ENCODE peak calls at places on chromosomes 13 and 19, in ten cellular contexts. L is NB4, K is transverse colon, G is heart left ventricle, S is stomach, Q is tibial nerve, P is esophagus squamous epithelium, R is ovary, C is A549, J is upper lobe of left lung. B is an unnamed sample.

GRCh38 chr19:18450934-18451836 is 13.3 kb upstream of the ISYNA1 start:
- DNase-seq in L (peak), K (peak), G (peak), S (peak), Q (peak), P (no peak), R (peak), C (peak), J (peak), B (peak)

GRCh38 chr13:31433201-31433600 is 233.4 kb downstream of the B3GLCT start:
- DNase-seq in L (no peak), K (no peak), G (no peak), S (no peak), Q (no peak), P (no peak), R (no peak), C (no peak), J (no peak), B (no peak)

GRCh38 chr19:13764821-13765394 is 586 bp downstream of the MRI1 start:
- DNase-seq in L (peak), K (peak), G (no peak), S (peak), Q (no peak), P (no peak), R (no peak), C (no peak), J (peak), B (peak)

GRCh38 chr13:50080856-50081105 is 65.5 kb downstream of the KCNRG start:
- DNase-seq in L (no peak), K (no peak), G (no peak), S (no peak), Q (no peak), P (no peak), R (no peak), C (no peak), J (no peak), B (no peak)

GRCh38 chr13:113539176-113539575 is 45.4 kb upstream of the TFDP1 start:
- DNase-seq in L (no peak), K (no peak), G (no peak), S (no peak), Q (no peak), P (no peak), R (no peak), C (no peak), J (no peak), B (peak)

GRCh38 chr13:113947321-113948033 is 26.4 kb downstream of the C13orf46 start:
- DNase-seq in L (no peak), K (peak), G (peak), S (peak), Q (peak), P (no peak), R (peak), C (peak), J (no peak), B (peak)

GRCh38 chr13:101516262-101516661 is 63.8 kb downstream of the ITGBL1 start:
- DNase-seq in L (no peak), K (no peak), G (no peak), S (no peak), Q (no peak), P (no peak), R (no peak), C (no peak), J (no peak), B (no peak)

GRCh38 chr19:29841209-29841558 is 29.4 kb downstream of the CCNE1 start:
- DNase-seq in L (no peak), K (no peak), G (no peak), S (no peak), Q (no peak), P (no peak), R (no peak), C (peak), J (no peak), B (no peak)

GRCh38 chr19:11390933-11391680 is 7.0 kb upstream of the EPOR start:
- DNase-seq in L (no peak), K (no peak), G (no peak), S (no peak), Q (no peak), P (no peak), R (no peak), C (peak), J (no peak), B (no peak)

GRCh38 chr13:98648141-98648540 is 71.2 kb upstream of the STK24 start:
- DNase-seq in L (no peak), K (peak), G (no peak), S (no peak), Q (no peak), P (no peak), R (no peak), C (no peak), J (no peak), B (no peak)

GRCh38 chr19:45125360-45125759 is 32.4 kb downstream of the PPP1R37 start:
- DNase-seq in L (no peak), K (no peak), G (no peak), S (no peak), Q (no peak), P (no peak), R (no peak), C (no peak), J (no peak), B (no peak)

GRCh38 chr13:31722684-31723083 is 16.6 kb upstream of the RXFP2 start:
- DNase-seq in L (no peak), K (no peak), G (no peak), S (no peak), Q (no peak), P (no peak), R (no peak), C (no peak), J (no peak), B (no peak)

GRCh38 chr19:16324384-16325160 is at the start of gene KLF2:
- DNase-seq in L (peak), K (peak), G (peak), S (peak), Q (peak), P (peak), R (peak), C (peak), J (peak), B (peak)

GRCh38 chr13:64314286-64314685 is 2898.6 kb upstream of the PCDH20 start:
- DNase-seq in L (no peak), K (no peak), G (no peak), S (no peak), Q (no peak), P (no peak), R (no peak), C (no peak), J (no peak), B (no peak)

GRCh38 chr13:29369060-29369743 is 226.3 kb downstream of the SLC7A1 start:
- DNase-seq in L (peak), K (no peak), G (no peak), S (no peak), Q (no peak), P (no peak), R (no peak), C (peak), J (no peak), B (no peak)
- TF ChIP-seq CTCF in L (peak), K (no peak), G (peak), S (peak), Q (no peak), P (peak), R (no peak), C (peak), J (peak), B (peak)

GRCh38 chr19:4278926-4279529 is at the start of gene SHD:
- DNase-seq in L (no peak), K (no peak), G (no peak), S (no peak), Q (no peak), P (no peak), R (no peak), C (no peak), J (no peak), B (no peak)
- H3K4me3 ChIP-seq in L (no peak), K (peak), G (peak), S (peak), Q (peak), P (peak), R (peak), C (peak), J (no peak), B (peak)

GRCh38 chr19:2785244-2786000 is at the start of gene THOP1:
- DNase-seq in L (peak), K (peak), G (peak), S (peak), Q (peak), P (peak), R (peak), C (peak), J (peak), B (peak)
- TF ChIP-seq POLR2A in L (peak), K (peak), G (peak), S (no peak), Q (peak), P (no peak), R (peak), C (peak), J (no peak), B (peak)

GRCh38 chr19:43781630-43782310 is 997 bp upstream of the KCNN4 start:
- DNase-seq in L (no peak), K (no peak), G (no peak), S (no peak), Q (no peak), P (no peak), R (no peak), C (no peak), J (no peak), B (no peak)

GRCh38 chr19:43779147-43779819 is 1.5 kb downstream of the KCNN4 start:
- DNase-seq in L (peak), K (peak), G (peak), S (peak), Q (no peak), P (no peak), R (no peak), C (no peak), J (peak), B (peak)

GRCh38 chr19:43778651-43779050 is 2.1 kb downstream of the KCNN4 start:
- DNase-seq in L (no peak), K (no peak), G (no peak), S (no peak), Q (no peak), P (no peak), R (no peak), C (no peak), J (no peak), B (no peak)

GRCh38 chr19:43780706-43781525 is at the start of gene KCNN4:
- DNase-seq in L (peak), K (peak), G (no peak), S (peak), Q (no peak), P (peak), R (no peak), C (peak), J (no peak), B (peak)

GRCh38 chr19:43779820-43780219 is 953 bp downstream of the KCNN4 start:
- DNase-seq in L (peak), K (no peak), G (no peak), S (no peak), Q (no peak), P (no peak), R (no peak), C (peak), J (no peak), B (no peak)
- TF ChIP-seq CTCF in L (peak), K (peak), G (no peak), S (peak), Q (no peak), P (peak), R (no peak), C (peak), J (no peak), B (peak)

DNA sequence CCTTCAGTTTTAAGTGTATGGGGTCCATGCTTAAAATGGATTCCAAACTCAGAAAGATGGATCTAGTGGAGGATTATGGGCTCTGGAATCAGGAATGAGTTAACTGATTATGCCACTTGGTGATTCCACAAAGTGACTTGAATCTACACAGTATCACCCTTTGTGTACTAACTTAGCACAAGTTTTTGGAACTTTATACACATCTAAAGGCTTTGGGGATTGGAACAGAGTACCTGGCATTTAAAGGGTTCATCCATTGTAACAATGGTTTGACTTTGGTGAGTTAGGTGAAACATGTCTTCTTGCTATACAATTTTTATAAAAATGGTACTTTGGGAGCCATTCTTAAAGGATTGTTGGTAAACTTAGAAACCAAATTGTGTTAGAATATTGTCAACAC is 1.1 kb downstream of the RPL21 start:
- DNase-seq in L (no peak), K (no peak), G (no peak), S (no peak), Q (no peak), P (no peak), R (no peak), C (no peak), J (no peak), B (no peak)
- H3K4me3 ChIP-seq in L (peak), K (peak), G (peak), S (peak), Q (peak), P (peak), R (peak), C (peak), J (peak), B (peak)

GRCh38 chr19:10106100-10106936 is at the start of gene PPAN:
- DNase-seq in L (peak), K (peak), G (peak), S (peak), Q (peak), P (peak), R (peak), C (peak), J (peak), B (peak)

GRCh38 chr19:10105241-10106099 is 692 bp upstream of the PPAN start:
- DNase-seq in L (no peak), K (peak), G (no peak), S (no peak), Q (no peak), P (no peak), R (no peak), C (no peak), J (no peak), B (no peak)

GRCh38 chr19:10107254-10107653 is 1.1 kb downstream of the PPAN start:
- DNase-seq in L (peak), K (no peak), G (no peak), S (no peak), Q (no peak), P (no peak), R (no peak), C (no peak), J (no peak), B (no peak)

GRCh38 chr19:10109528-10109927 is 2.0 kb upstream of the P2RY11 start:
- DNase-seq in L (peak), K (no peak), G (no peak), S (no peak), Q (no peak), P (no peak), R (no peak), C (no peak), J (no peak), B (no peak)

DNA sequence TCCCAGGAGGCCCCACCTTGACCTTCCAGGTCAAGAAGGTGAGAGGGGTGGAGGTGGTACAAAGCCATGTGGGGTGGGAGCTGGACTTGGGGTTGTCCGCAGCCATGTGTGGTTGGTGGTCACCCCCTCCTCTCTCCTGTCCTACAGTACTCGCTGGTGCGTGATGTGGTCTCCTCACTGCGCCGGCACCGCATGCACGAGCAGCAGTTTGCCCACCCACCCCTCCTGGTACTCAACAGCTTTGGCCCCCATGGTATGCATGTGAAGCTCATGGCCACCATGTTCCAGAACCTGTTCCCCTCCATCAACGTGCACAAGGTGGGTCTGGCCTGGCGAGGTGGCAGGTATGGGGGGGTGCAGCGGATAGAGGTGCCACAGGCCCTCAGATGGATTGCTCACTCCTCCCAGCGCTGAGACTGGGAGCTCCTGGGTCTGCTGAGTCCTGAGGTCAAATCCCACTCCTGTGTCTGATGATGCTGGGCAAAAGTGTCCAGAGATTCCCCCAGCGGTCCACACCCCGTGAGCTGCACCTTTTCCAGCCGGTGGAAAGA is 1.7 kb downstream of the PPAN start:
- DNase-seq in L (peak), K (no peak), G (no peak), S (no peak), Q (no peak), P (no peak), R (no peak), C (no peak), J (no peak), B (no peak)
- TF ChIP-seq POLR2A in L (no peak), K (no peak), G (no peak), S (no peak), Q (no peak), P (no peak), R (no peak), C (no peak), J (no peak), B (no peak)

DNA sequence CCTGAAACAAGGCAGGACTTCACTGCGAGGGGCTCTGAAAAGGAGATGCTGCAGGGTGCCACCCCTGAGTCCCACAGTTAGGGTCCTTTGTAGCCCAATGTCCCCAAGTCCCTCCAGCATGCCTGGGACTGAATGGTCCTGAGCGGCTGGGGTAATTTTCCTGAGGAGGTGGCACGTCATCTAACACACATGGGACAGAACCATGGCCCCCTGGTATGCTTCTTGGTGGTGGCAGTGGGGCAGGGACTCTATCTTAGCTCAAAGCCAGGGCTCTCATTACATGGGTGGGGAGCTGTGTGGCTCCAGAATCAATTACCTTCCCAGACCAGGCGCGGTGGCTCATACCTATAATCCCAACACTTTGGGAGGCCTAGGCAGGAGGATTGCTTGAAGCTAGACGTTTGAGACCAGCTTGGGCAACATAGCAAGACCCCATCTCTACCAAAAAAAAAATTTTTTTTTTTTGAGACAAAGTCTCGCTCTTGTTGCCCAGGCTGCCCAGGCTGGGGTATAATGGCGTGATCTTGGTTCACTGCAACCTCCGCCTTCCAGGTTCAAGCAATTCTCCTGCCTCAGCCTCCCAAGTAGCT is 7.9 kb upstream of the SLC7A9 start:
- DNase-seq in L (no peak), K (no peak), G (no peak), S (peak), Q (no peak), P (no peak), R (no peak), C (no peak), J (no peak), B (no peak)
- TF ChIP-seq CTCF in L (no peak), K (no peak), G (no peak), S (no peak), Q (no peak), P (no peak), R (no peak), C (no peak), J (no peak), B (no peak)

GRCh38 chr19:3604987-3605343 is 1.7 kb downstream of the TBXA2R start:
- DNase-seq in L (peak), K (no peak), G (no peak), S (no peak), Q (no peak), P (no peak), R (no peak), C (no peak), J (no peak), B (peak)
- H3K4me3 ChIP-seq in L (no peak), K (no peak), G (no peak), S (no peak), Q (peak), P (peak), R (no peak), C (no peak), J (no peak), B (peak)